ENCODE peak calls at places on chromosomes 7 and 10, in five cellular contexts. One of them, this sample, is unnamed.

GRCh38 chr7:977326-978048 is 2.1 kb upstream of the COX19 start:
- DNase-seq in kidney: peak; percentile 84
- DNase-seq in stimulated activated naive B cell treated with anti-CD40 and anti-IgM and Interleukin-4, amounts not matched to agents 10 μg/mL and 1 μg/mL and 100 μg/mL, for 72 hours: no peak
- DNase-seq in astrocyte of the spinal cord: no peak
- DNase-seq in NCI-H460: no peak
- DNase-seq in this sample: no peak

GRCh38 chr10:77629775-77630565 is 7.6 kb downstream of the KCNMA1 start:
- DNase-seq in kidney: no peak
- DNase-seq in NCI-H460: no peak
- DNase-seq in astrocyte of the spinal cord: peak; percentile 42
- DNase-seq in stimulated activated naive B cell treated with anti-CD40 and anti-IgM and Interleukin-4, amounts not matched to agents 10 μg/mL and 1 μg/mL and 100 μg/mL, for 72 hours: no peak
- DNase-seq in this sample: peak; percentile 32

GRCh38 chr10:62454696-62455451 is 80.7 kb downstream of the ZNF365 start:
- DNase-seq in astrocyte of the spinal cord: peak; percentile 48
- DNase-seq in kidney: no peak
- DNase-seq in NCI-H460: peak; percentile 25
- DNase-seq in stimulated activated naive B cell treated with anti-CD40 and anti-IgM and Interleukin-4, amounts not matched to agents 10 μg/mL and 1 μg/mL and 100 μg/mL, for 72 hours: no peak
- DNase-seq in this sample: peak; percentile 24

GRCh38 chr7:157151626-157152339 is 13.1 kb downstream of the UBE3C start:
- DNase-seq in stimulated activated naive B cell treated with anti-CD40 and anti-IgM and Interleukin-4, amounts not matched to agents 10 μg/mL and 1 μg/mL and 100 μg/mL, for 72 hours: no peak
- DNase-seq in NCI-H460: no peak
- DNase-seq in astrocyte of the spinal cord: no peak
- DNase-seq in kidney: no peak
- DNase-seq in this sample: no peak

GRCh38 chr10:131571845-131572244 is 260.3 kb upstream of the TCERG1L start:
- DNase-seq in astrocyte of the spinal cord: no peak
- DNase-seq in NCI-H460: no peak
- DNase-seq in stimulated activated naive B cell treated with anti-CD40 and anti-IgM and Interleukin-4, amounts not matched to agents 10 μg/mL and 1 μg/mL and 100 μg/mL, for 72 hours: no peak
- DNase-seq in kidney: no peak
- DNase-seq in this sample: no peak

GRCh38 chr10:96614515-96614914 is 27.7 kb upstream of the TM9SF3 start:
- DNase-seq in stimulated activated naive B cell treated with anti-CD40 and anti-IgM and Interleukin-4, amounts not matched to agents 10 μg/mL and 1 μg/mL and 100 μg/mL, for 72 hours: no peak
- DNase-seq in NCI-H460: no peak
- DNase-seq in kidney: no peak
- DNase-seq in astrocyte of the spinal cord: peak; percentile 84
- DNase-seq in this sample: peak; percentile 96

GRCh38 chr7:121195859-121196588 is 132.8 kb upstream of the WNT16 start:
- DNase-seq in NCI-H460: no peak
- DNase-seq in astrocyte of the spinal cord: peak; percentile 27
- DNase-seq in kidney: no peak
- DNase-seq in stimulated activated naive B cell treated with anti-CD40 and anti-IgM and Interleukin-4, amounts not matched to agents 10 μg/mL and 1 μg/mL and 100 μg/mL, for 72 hours: no peak
- DNase-seq in this sample: peak; percentile 33

GRCh38 chr7:150450491-150450992 is at the start of gene GIMAP8:
- DNase-seq in stimulated activated naive B cell treated with anti-CD40 and anti-IgM and Interleukin-4, amounts not matched to agents 10 μg/mL and 1 μg/mL and 100 μg/mL, for 72 hours: no peak
- DNase-seq in kidney: peak; percentile 86
- DNase-seq in astrocyte of the spinal cord: no peak
- DNase-seq in NCI-H460: no peak
- DNase-seq in this sample: no peak

GRCh38 chr7:40316176-40316575 is 181.4 kb downstream of the SUGCT start:
- DNase-seq in kidney: no peak
- DNase-seq in astrocyte of the spinal cord: no peak
- DNase-seq in NCI-H460: no peak
- DNase-seq in stimulated activated naive B cell treated with anti-CD40 and anti-IgM and Interleukin-4, amounts not matched to agents 10 μg/mL and 1 μg/mL and 100 μg/mL, for 72 hours: no peak
- DNase-seq in this sample: no peak

GRCh38 chr7:16982640-16983103 is 100.9 kb upstream of the AGR3 start:
- DNase-seq in astrocyte of the spinal cord: peak; percentile 69
- DNase-seq in kidney: no peak
- DNase-seq in stimulated activated naive B cell treated with anti-CD40 and anti-IgM and Interleukin-4, amounts not matched to agents 10 μg/mL and 1 μg/mL and 100 μg/mL, for 72 hours: no peak
- DNase-seq in NCI-H460: peak; percentile 53
- DNase-seq in this sample: peak; percentile 16